ENCODE peak calls at places on chromosomes 1 and 21, in four cellular contexts. Q is MM.1S, T is MCF 10A, U is endothelial cell. I is an unnamed sample.

GRCh38 chr1:160707171-160708109 is 4.2 kb downstream of the CD48 start:
- DNase-seq in T (no peak), Q (peak), U (no peak), I (no peak)

GRCh38 chr1:58839871-58840835 is 56.3 kb upstream of the JUN start:
- DNase-seq in Q (no peak), U (no peak), T (peak), I (no peak)

GRCh38 chr1:162756523-162756922 is 34.0 kb upstream of the HSD17B7 start:
- DNase-seq in T (peak), Q (no peak), U (no peak), I (no peak)

GRCh38 chr1:232009741-232010140 is 383.2 kb downstream of the DISC1 start:
- DNase-seq in Q (no peak), U (no peak), T (peak), I (no peak)

GRCh38 chr1:206513312-206514111 is 6.2 kb downstream of the RASSF5 start:
- DNase-seq in T (peak), U (no peak), Q (peak), I (no peak)

GRCh38 chr1:63547621-63548294 is 24.4 kb downstream of the EFCAB7 start:
- DNase-seq in T (peak), Q (no peak), U (no peak), I (no peak)

GRCh38 chr1:21577324-21577723 is 68.1 kb downstream of the ALPL start:
- DNase-seq in Q (no peak), U (no peak), T (no peak), I (no peak)

GRCh38 chr1:219587817-219588561 is 24.9 kb downstream of the ZC3H11B start:
- DNase-seq in U (no peak), T (no peak), Q (no peak), I (no peak)

GRCh38 chr1:206557636-206558473 is 50.5 kb downstream of the RASSF5 start:
- DNase-seq in U (no peak), Q (peak), T (no peak), I (no peak)

GRCh38 chr1:89896105-89896942 is 75.5 kb downstream of the LRRC8D start:
- DNase-seq in U (no peak), T (no peak), Q (no peak), I (no peak)

GRCh38 chr1:206674745-206675175 is 9.9 kb upstream of the MAPKAPK2 start:
- DNase-seq in Q (no peak), T (peak), U (no peak), I (no peak)

GRCh38 chr1:185317034-185317885 is at the start of gene IVNS1ABP:
- DNase-seq in T (peak), Q (peak), U (peak), I (peak)

GRCh38 chr21:14095021-14095420 is 115.7 kb downstream of the LIPI start:
- DNase-seq in T (no peak), Q (no peak), U (no peak), I (no peak)

GRCh38 chr1:108590947-108591346 is 31.0 kb downstream of the EEIG2 start:
- DNase-seq in T (peak), U (no peak), Q (no peak), I (no peak)

GRCh38 chr1:58784758-58785423 is 1.0 kb upstream of the JUN start:
- DNase-seq in U (peak), Q (peak), T (peak), I (peak)

GRCh38 chr1:159429074-159429861 is 2.7 kb upstream of the OR10J4 start:
- DNase-seq in U (no peak), T (peak), Q (no peak), I (no peak)

GRCh38 chr1:221723918-221724263 is 18.0 kb downstream of the DUSP10 start:
- DNase-seq in T (peak), U (no peak), Q (no peak), I (no peak)

GRCh38 chr21:32817206-32817605 is 45.7 kb upstream of the PAXBP1 start:
- DNase-seq in T (no peak), Q (no peak), U (no peak), I (no peak)

GRCh38 chr1:228095938-228096337 is 7.2 kb downstream of the C1orf35 start:
- DNase-seq in Q (no peak), U (no peak), T (no peak), I (no peak)

GRCh38 chr1:70827030-70827429 is 220.6 kb downstream of the PTGER3 start:
- DNase-seq in Q (no peak), T (no peak), U (no peak), I (no peak)

GRCh38 chr1:65001238-65001792 is 35.0 kb upstream of the JAK1 start:
- DNase-seq in U (peak), T (no peak), Q (no peak), I (peak)

GRCh38 chr1:103087261-103087660 is 21.1 kb downstream of the COL11A1 start:
- DNase-seq in T (no peak), Q (no peak), U (no peak), I (no peak)

GRCh38 chr1:64471724-64472276 is 1.9 kb downstream of the CACHD1 start:
- DNase-seq in T (peak), U (no peak), Q (no peak), I (no peak)

GRCh38 chr1:208280681-208281439 is 36.7 kb upstream of the PLXNA2 start:
- DNase-seq in T (no peak), U (no peak), Q (no peak), I (no peak)

GRCh38 chr1:184463680-184464079 is 76.9 kb downstream of the C1orf21 start:
- DNase-seq in Q (no peak), U (no peak), T (no peak), I (no peak)

GRCh38 chr1:119933397-119933796 is 37.1 kb upstream of the ADAM30 start:
- DNase-seq in Q (no peak), T (no peak), U (no peak), I (no peak)

GRCh38 chr1:19439464-19440171 is 45.7 kb downstream of the CAPZB start:
- DNase-seq in T (peak), Q (no peak), U (no peak), I (no peak)

GRCh38 chr1:20726107-20726911 is 6.2 kb downstream of the SH2D5 start:
- DNase-seq in T (no peak), U (no peak), Q (no peak), I (no peak)

GRCh38 chr21:43311303-43311817 is 115.6 kb downstream of the SIK1 start:
- DNase-seq in U (no peak), Q (peak), T (no peak), I (no peak)

GRCh38 chr1:43836267-43836951 is 97.2 kb upstream of the ARTN start:
- DNase-seq in T (peak), Q (peak), U (no peak), I (peak)

GRCh38 chr1:233614173-233614742 is 352 bp downstream of the KCNK1 start:
- DNase-seq in Q (peak), T (peak), U (peak), I (peak)

DNA sequence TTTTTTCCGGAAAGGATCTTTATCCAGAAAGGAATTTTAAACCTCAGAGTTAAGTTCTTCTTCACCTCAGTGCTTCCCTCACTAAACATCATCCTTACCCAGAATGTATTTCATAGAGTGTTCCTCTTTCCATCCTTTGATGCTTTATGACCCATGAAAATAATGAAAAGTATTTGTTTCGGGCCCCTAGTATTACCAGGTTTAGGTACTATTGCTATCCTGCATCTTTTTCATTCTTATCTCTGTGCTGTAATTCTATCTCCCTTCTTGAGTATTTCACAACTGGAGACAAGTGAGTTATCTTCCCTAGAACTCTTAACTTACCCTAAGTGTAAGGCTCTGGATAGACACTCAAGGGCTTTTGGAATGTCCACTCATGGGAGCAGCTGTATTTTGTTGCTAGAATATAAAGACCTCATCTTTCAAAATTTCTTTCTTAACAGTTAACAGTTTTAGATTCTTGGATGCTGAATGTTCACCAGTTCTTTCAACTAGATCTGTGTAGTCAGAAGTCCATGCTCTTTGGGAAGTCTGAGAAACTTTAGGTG is 26.2 kb downstream of the UCK2 start:
- DNase-seq in Q (no peak), T (no peak), U (no peak), I (no peak)
- TF ChIP-seq CTCF in Q (no peak), T (no peak), U (no peak), I (no peak)

GRCh38 chr1:157695417-157695816 is 5.2 kb downstream of the FCRL3 start:
- DNase-seq in T (no peak), U (no peak), Q (no peak), I (no peak)

GRCh38 chr1:157696966-157697628 is 3.5 kb downstream of the FCRL3 start:
- DNase-seq in T (no peak), Q (no peak), U (no peak), I (no peak)

DNA sequence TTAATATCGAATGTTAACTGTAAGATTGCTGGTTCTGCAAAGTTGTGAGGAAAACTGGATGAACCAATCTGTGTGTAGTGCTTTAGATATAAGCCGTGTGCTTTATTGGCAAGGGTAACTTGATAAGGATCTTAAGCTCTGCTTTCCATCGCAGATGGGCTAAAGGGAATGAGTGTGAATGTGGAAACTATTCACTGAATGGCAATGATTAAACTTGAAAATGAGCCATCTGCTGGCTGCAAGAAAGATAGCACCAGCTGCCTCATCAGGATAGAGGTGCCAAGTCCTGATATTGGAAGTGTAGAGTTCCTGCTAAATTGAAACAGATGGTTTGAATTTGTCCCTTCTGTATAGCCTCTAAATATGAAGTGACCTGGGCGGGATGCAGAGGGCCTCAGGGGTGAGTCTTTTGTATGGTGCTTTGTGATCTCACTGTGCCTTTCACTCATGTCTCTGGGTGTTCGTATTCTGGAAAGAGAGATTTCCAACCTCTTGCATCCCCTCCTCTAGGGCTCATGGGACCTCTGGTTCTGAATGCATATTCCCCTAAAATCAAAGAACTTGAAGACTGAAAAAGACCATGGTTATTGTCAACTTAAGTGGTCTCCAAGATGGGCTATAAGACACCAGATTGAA is 9.2 kb downstream of the FCRL3 start:
- DNase-seq in Q (peak), U (peak), T (peak), I (peak)
- TF ChIP-seq CTCF in Q (peak), U (peak), T (peak), I (peak)

DNA sequence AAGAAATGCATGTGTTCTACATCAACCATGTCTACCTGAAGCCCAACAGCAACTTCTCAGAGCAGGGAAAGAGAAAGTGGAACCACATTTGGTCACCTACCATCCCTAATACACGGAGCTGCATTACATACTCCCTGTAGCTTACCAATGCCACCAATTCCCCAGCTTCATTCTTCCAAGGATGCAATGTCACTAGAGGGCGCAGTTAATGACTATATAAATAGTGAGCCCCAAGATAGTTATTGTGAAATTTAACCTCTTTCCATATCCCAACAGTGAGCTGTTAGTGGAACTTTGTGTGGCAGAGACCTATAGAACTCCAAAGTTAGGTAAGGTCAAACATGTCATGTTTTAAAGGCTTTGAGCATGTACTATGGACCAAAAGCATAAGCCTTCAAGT is 618.3 kb downstream of the SMYD3 start:
- DNase-seq in U (peak), T (peak), Q (no peak), I (no peak)
- TF ChIP-seq CTCF in U (peak), T (peak), Q (peak), I (peak)

DNA sequence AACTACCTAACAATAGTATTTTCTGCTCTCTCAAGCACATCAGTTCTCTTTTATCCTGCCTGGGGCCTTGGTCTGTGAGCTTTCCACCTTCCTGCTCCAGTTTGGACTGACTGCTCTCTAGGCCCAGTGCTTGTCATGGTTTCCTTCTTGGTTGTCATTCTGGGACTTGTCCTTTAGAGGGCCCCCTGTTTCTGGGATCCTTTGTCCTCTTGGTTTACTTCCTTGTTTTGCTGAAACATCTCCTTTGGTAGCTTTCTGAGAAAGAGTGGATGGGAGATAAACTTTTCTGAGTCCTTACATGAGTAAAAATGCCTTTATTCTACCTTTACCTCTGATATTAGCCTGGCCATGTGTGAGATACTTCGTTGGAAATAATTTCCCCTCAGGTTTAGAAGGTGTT is 4.7 kb downstream of the SLC1A7 start:
- DNase-seq in U (no peak), T (no peak), Q (no peak), I (no peak)
- TF ChIP-seq CTCF in U (no peak), T (no peak), Q (peak), I (no peak)

GRCh38 chr1:246803891-246804290 is 79.7 kb downstream of the SCCPDH start:
- DNase-seq in T (no peak), U (no peak), Q (no peak), I (no peak)

GRCh38 chr1:246811985-246812384 is 87.8 kb downstream of the SCCPDH start:
- DNase-seq in T (no peak), U (no peak), Q (no peak), I (no peak)

GRCh38 chr1:246805135-246805716 is 81.0 kb downstream of the SCCPDH start:
- DNase-seq in Q (no peak), U (no peak), T (peak), I (no peak)

GRCh38 chr1:246814890-246815289 is 90.7 kb downstream of the SCCPDH start:
- DNase-seq in U (no peak), T (no peak), Q (no peak), I (no peak)

GRCh38 chr1:246809473-246809872 is 85.3 kb downstream of the SCCPDH start:
- DNase-seq in U (no peak), T (no peak), Q (no peak), I (no peak)
- TF ChIP-seq CTCF in U (no peak), T (no peak), Q (no peak), I (no peak)

GRCh38 chr1:26541816-26542711 is 12.5 kb downstream of the RPS6KA1 start:
- DNase-seq in Q (peak), U (peak), T (peak), I (peak)
- TF ChIP-seq CTCF in Q (peak), U (peak), T (no peak), I (peak)

DNA sequence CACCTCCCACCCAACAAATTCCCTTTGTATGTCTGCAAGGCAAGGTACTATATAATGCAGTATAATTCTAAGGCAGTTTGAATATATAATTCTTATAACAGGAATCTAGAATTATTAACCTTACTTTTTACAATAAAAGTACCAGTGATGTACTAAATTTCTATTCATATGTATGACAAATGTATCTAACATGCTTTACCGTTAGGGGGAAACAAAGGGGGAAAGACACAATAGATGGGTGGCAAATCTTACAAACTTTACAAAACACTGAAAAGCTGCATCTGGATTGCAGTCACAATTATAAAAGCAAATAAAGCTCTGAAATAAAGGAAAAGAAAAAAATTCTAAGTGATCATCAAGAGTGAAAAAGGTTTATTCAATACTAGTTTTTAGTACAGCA is 2.3 kb downstream of the PIK3R3 start:
- DNase-seq in Q (no peak), T (no peak), U (no peak), I (no peak)
- TF ChIP-seq CTCF in Q (no peak), T (no peak), U (no peak), I (no peak)

DNA sequence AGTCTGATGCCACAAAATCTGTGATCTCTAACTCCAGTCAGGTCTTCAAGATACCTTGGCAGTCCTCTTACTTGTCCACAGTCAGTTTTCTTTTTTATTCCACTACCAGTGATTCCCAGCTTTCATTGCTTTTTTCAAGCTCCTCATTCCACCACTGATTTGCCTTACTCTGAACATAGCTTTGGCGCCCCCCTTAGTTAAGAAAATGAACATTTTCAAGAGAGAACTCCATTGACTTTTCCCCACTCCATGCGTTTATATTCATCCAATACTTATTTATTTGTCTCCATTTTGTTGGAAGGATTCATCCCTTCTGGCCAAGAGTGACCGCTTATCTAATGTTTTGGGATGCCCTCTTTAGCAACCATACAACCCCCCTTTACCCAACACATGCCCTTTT is 33.9 kb upstream of the IPO9 start:
- DNase-seq in U (no peak), Q (no peak), T (peak), I (no peak)
- TF ChIP-seq CTCF in U (no peak), Q (peak), T (peak), I (peak)

GRCh38 chr1:114648503-114648902 is 21.3 kb downstream of the DENND2C start:
- DNase-seq in T (peak), U (no peak), Q (no peak), I (no peak)
- TF ChIP-seq CTCF in T (no peak), U (no peak), Q (no peak), I (no peak)

GRCh38 chr1:6041432-6042062 is 4.1 kb upstream of the KCNAB2 start:
- DNase-seq in Q (no peak), T (peak), U (peak), I (peak)
- TF ChIP-seq CTCF in Q (peak), T (peak), U (peak), I (peak)